ENCODE peak calls at places on chromosomes 2 and 18, in four cellular contexts. S is stimulated activated CD8-positive, alpha-beta memory T cell treated with anti-CD3 and anti-CD28 coated beads, Interleukin-12 subunit alpha, Interleukin-12 subunit beta, amount 100 ng/mL, for 4 hours; M is HEK293T; N is prostate gland. J is an unnamed sample.

GRCh38 chr2:108632748-108633147 is 86.5 kb upstream of the RANBP2 start:
- DNase-seq in M (no peak), S (no peak), N (no peak), J (no peak)

GRCh38 chr2:234989183-234989701 is 37.4 kb downstream of the SH3BP4 start:
- DNase-seq in N (peak), M (no peak), S (no peak), J (no peak)

GRCh38 chr2:10326151-10326616 is 23.5 kb downstream of the HPCAL1 start:
- DNase-seq in N (no peak), S (no peak), M (no peak), J (no peak)

GRCh38 chr2:203605302-203605701 is 70.2 kb upstream of the RAPH1 start:
- DNase-seq in M (no peak), N (no peak), S (no peak), J (no peak)

GRCh38 chr18:3193354-3193753 is 26.4 kb downstream of the MYOM1 start:
- DNase-seq in N (no peak), M (no peak), S (no peak), J (no peak)

GRCh38 chr2:157261199-157261782 is 3.8 kb downstream of the GALNT5 start:
- DNase-seq in M (peak), S (no peak), N (no peak), J (peak)

GRCh38 chr2:38444247-38444646 is 67.2 kb upstream of the ATL2 start:
- DNase-seq in S (no peak), N (no peak), M (no peak), J (peak)

GRCh38 chr18:22324191-22325131 is 93.3 kb downstream of the CTAGE1 start:
- DNase-seq in N (no peak), M (peak), S (no peak), J (no peak)

GRCh38 chr2:42435641-42436040 is 58.1 kb downstream of the KCNG3 start:
- DNase-seq in N (no peak), M (no peak), S (no peak), J (no peak)

GRCh38 chr18:5868218-5868904 is 27.0 kb downstream of the TMEM200C start:
- DNase-seq in N (peak), S (no peak), M (peak), J (no peak)